ENCODE peak calls at places on chromosomes 6 and 20, in six cellular contexts. S is IMR-90, H is lower lobe of right lung, N is neural crest cell, B is AG04450, M is adrenal gland. D is an unnamed sample.
A peak's percentile ranks its signal among the peaks of the same experiment; 100 is the strongest.

GRCh38 chr20:62052842-62053464 is 12.7 kb downstream of the TAF4 start:
- DNase-seq in S (no peak), H (peak; percentile 32), N (no peak), B (no peak), M (no peak), D (no peak)

GRCh38 chr20:48668451-48668946 is 159.3 kb downstream of the PREX1 start:
- DNase-seq in S (no peak), H (no peak), N (no peak), B (no peak), M (peak; percentile 71), D (no peak)

GRCh38 chr6:30047220-30047619 is 13.8 kb upstream of the POLR1H start:
- DNase-seq in S (no peak), H (no peak), N (no peak), B (no peak), M (no peak), D (no peak)

GRCh38 chr6:63904844-63905243 is 269.2 kb downstream of the PHF3 start:
- DNase-seq in S (peak; percentile 85), H (no peak), N (no peak), B (no peak), M (no peak), D (no peak)

GRCh38 chr20:23235173-23236027 is 115.2 kb upstream of the NXT1 start:
- DNase-seq in S (peak; percentile 54), H (peak; percentile 80), N (peak; percentile 58), B (no peak), M (peak; percentile 75), D (peak; percentile 38)

GRCh38 chr20:45012682-45013302 is 46.5 kb downstream of the STK4 start:
- DNase-seq in S (peak; percentile 57), H (no peak), N (no peak), B (peak; percentile 20), M (no peak), D (no peak)

GRCh38 chr6:46815130-46815529 is 21.9 kb downstream of the MEP1A start:
- DNase-seq in S (no peak), H (no peak), N (no peak), B (no peak), M (no peak), D (no peak)

GRCh38 chr20:3330046-3330741 is 77.3 kb downstream of the DNAAF9 start:
- DNase-seq in S (peak; percentile 59), H (no peak), N (no peak), B (no peak), M (no peak), D (no peak)

GRCh38 chr20:44199877-44200276 is 10.7 kb downstream of the OSER1 start:
- DNase-seq in S (no peak), H (no peak), N (no peak), B (no peak), M (no peak), D (no peak)

GRCh38 chr6:37868447-37868825 is 48.9 kb downstream of the ZFAND3 start:
- DNase-seq in S (peak; percentile 59), H (no peak), N (no peak), B (no peak), M (no peak), D (no peak)

DNA sequence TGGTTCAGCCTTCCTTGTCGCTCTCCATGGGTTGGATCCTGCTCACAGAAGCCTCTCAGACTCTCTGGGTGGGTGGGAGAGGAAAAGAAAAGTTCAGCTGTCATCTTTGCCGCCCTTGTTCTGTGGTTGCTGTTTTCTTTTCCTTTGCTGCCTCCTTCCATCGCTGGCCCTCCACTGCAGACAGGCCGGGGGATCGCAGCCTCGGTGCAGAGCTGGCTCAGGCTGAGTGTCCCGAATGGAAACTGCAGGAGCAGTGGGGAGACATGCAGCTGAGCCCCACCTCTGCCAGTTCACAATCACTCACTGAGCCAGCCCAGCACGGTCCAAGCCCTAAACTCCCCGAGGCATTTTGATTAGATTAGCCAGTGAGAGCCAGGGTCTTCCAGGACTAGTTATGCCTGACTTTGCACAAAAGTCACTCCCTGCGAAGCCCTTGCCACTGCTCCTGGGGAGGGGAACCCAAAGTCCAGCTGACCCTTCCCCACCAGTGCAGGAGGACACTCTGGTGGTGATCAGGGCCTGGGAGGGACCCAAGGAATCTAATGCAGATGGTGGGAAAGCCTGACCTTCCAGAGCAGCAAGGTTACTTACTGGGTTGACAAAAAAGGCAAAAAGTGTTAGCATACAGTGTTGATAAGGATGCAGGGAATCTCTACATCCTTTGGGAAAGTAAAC is 14.0 kb downstream of the NRN1 start:
- DNase-seq in S (no peak), H (no peak), N (no peak), B (no peak), M (no peak), D (no peak)
- TF ChIP-seq CTCF in S (no peak), H (no peak), N (no peak), B (no peak), M (no peak), D (no peak)

GRCh38 chr20:6940052-6940451 is 172.6 kb downstream of the BMP2 start:
- DNase-seq in S (no peak), H (no peak), N (peak; percentile 8), B (no peak), M (no peak), D (no peak)
- TF ChIP-seq CTCF in S (peak; percentile 23), H (no peak), N (peak; percentile 58), B (no peak), M (no peak), D (peak; percentile 25)

GRCh38 chr20:42005211-42005610 is 387.0 kb upstream of the CHD6 start:
- DNase-seq in S (no peak), H (no peak), N (no peak), B (no peak), M (no peak), D (no peak)

GRCh38 chr20:42007251-42007650 is 389.1 kb upstream of the CHD6 start:
- DNase-seq in S (no peak), H (no peak), N (no peak), B (no peak), M (no peak), D (no peak)

GRCh38 chr20:42010090-42010489 is 391.9 kb upstream of the CHD6 start:
- DNase-seq in S (no peak), H (no peak), N (no peak), B (no peak), M (no peak), D (no peak)
- TF ChIP-seq CTCF in S (no peak), H (no peak), N (no peak), B (no peak), M (no peak), D (no peak)

DNA sequence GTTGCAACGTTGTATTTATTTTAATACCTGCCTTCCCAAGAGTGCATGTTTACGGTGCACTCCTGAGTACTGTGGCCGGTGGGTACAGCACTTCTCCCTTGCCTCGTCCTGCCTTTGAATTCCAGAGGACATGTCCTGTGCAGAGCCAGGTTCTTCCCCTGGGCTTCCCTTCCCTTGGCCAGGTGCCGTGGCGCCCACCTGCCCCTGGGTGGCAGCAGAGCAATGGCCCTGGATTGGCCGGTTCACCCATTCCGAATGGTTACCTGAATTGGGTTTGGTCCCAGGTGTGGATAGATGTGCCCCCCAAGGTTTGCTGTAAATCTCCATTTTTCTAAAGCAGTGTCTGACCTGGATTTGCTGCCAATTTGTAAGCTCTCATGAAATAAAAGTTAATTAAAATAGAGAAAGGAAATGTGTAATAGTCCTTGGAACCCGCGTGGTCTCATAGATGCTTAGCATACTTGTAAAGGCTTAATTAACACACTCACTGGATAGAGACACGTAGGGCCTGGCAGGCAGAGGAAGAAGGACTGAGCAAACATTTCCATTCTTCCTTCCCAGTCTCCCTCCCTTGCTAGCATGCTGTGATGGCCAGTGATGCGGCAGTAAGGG is 40.6 kb downstream of the DTD1 start:
- DNase-seq in S (no peak), H (no peak), N (no peak), B (no peak), M (no peak), D (peak; percentile 48)
- TF ChIP-seq CTCF in S (peak; percentile 39), H (peak; percentile 46), N (peak; percentile 67), B (peak; percentile 58), M (peak; percentile 45), D (peak; percentile 44)

GRCh38 chr20:38172344-38172743 is 7.3 kb upstream of the TGM2 start:
- DNase-seq in S (peak; percentile 59), H (no peak), N (no peak), B (no peak), M (no peak), D (no peak)

GRCh38 chr20:38173237-38174156 is 8.4 kb upstream of the TGM2 start:
- DNase-seq in S (peak; percentile 92), H (no peak), N (no peak), B (peak; percentile 43), M (no peak), D (no peak)

GRCh38 chr20:38178065-38178471 is 13.0 kb upstream of the TGM2 start:
- DNase-seq in S (peak; percentile 38), H (no peak), N (no peak), B (no peak), M (no peak), D (no peak)

GRCh38 chr20:38177201-38177600 is 12.1 kb upstream of the TGM2 start:
- DNase-seq in S (no peak), H (no peak), N (no peak), B (no peak), M (no peak), D (no peak)

DNA sequence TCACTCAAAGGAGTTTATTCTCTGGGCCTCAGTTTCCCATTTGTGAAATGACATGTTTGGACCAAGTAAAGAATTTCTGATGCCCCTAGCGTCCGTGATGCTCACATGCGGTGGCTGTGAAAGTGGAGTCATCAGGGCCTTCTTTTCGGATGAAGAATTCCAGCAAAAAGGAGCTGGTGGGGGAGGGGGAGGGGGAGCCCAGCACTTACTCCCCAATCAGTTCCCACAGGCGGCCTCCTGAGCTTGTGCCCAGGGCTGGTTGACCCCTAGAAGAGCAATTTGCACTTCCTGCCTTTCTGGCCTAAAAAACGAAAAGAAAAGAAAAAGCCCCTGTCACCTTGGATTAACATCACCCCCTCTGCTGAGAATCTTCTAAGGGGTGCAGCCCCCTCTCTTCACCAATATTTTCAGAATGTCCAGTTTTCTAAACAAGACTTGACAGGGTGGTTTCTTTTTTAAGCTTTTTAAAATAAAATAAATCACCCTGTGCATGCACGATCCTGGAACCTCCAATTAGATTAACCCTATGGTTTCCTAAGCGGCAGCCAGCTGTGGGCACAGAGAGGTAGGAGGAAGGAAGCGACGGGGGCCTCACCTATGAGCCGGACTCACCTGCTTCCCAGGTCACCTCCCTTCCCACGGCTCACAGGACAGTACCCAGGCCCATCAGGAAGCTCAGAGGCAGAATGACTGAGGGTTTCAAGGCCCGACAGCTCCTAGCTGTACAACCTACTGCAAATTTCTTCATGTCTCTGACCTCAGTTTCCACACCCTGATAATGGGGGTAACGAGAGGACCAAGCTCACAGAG is 10.4 kb upstream of the TGM2 start:
- DNase-seq in S (no peak), H (no peak), N (no peak), B (no peak), M (no peak), D (no peak)
- TF ChIP-seq CTCF in S (no peak), H (no peak), N (no peak), B (no peak), M (no peak), D (no peak)

DNA sequence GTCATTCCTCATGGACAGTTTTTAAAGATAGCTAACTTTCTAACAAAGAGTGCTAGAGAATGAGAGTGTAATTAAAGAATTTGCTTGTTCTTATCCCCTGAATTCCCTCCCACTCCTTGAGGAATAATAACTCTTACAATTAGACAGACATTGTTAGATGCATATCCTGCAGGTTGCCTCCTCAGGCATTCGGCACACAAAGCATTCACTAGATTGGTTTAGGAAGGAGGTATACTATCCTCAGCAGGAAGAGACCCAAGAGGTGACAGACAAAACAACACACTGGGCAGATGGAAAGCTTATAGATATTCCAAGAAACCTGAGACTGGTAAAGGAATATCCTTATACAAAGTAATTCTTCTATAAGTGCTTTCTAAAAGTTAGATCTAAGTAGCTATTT is 109.1 kb upstream of the FAM184A start:
- DNase-seq in S (no peak), H (no peak), N (no peak), B (no peak), M (no peak), D (no peak)
- TF ChIP-seq CTCF in S (no peak), H (no peak), N (no peak), B (no peak), M (no peak), D (no peak)

D was measured in body of pancreas.